ENCODE peak calls at places on chromosomes 11 and 22, in four cellular contexts. Z, X, F and S are unnamed samples.

GRCh38 chr11:69774354-69775162 is 583 bp downstream of the FGF4 start:
- DNase-seq in Z (no peak), X (no peak), F (no peak), S (peak; percentile 41)

GRCh38 chr11:20097319-20098221 is 62.7 kb downstream of the DBX1 start:
- DNase-seq in Z (peak; percentile 51), X (no peak), F (no peak), S (no peak)

GRCh38 chr11:80719292-80719646 is 1278.4 kb upstream of the TENM4 start:
- DNase-seq in Z (no peak), X (no peak), F (no peak), S (no peak)

GRCh38 chr11:8989411-8989810 is 14.4 kb downstream of the NRIP3 start:
- DNase-seq in Z (peak; percentile 20), X (no peak), F (no peak), S (no peak)

GRCh38 chr22:39153220-39153860 is 860 bp upstream of the CBX7 start:
- DNase-seq in Z (no peak), X (no peak), F (no peak), S (no peak)

GRCh38 chr11:58900479-58901420 is 38.5 kb upstream of the GLYATL1 start:
- DNase-seq in Z (peak; percentile 82), X (peak; percentile 16), F (peak; percentile 56), S (peak; percentile 25)

GRCh38 chr11:68120212-68121066 is 749 bp downstream of the CHKA start:
- DNase-seq in Z (peak; percentile 69), X (peak; percentile 32), F (peak; percentile 47), S (peak; percentile 91)

GRCh38 chr11:101202614-101203013 is 73.0 kb upstream of the PGR start:
- DNase-seq in Z (no peak), X (no peak), F (no peak), S (no peak)

GRCh38 chr11:99325807-99326206 is 305.1 kb downstream of the CNTN5 start:
- DNase-seq in Z (no peak), X (no peak), F (peak; percentile 2), S (no peak)

GRCh38 chr22:37282385-37282677 is at the start of gene CYTH4:
- DNase-seq in Z (peak; percentile 44), X (no peak), F (no peak), S (no peak)

GRCh38 chr11:74366576-74366975 is 31.7 kb downstream of the PGM2L1 start:
- DNase-seq in Z (no peak), X (no peak), F (no peak), S (no peak)

GRCh38 chr11:134560566-134561347 is 148.7 kb upstream of the B3GAT1 start:
- DNase-seq in Z (no peak), X (no peak), F (no peak), S (peak; percentile 42)

GRCh38 chr11:8839957-8840945 is 70.7 kb upstream of the AKIP1 start:
- DNase-seq in Z (no peak), X (no peak), F (peak; percentile 35), S (no peak)

GRCh38 chr22:31075961-31076360 is 5.2 kb upstream of the SMTN start:
- DNase-seq in Z (no peak), X (no peak), F (no peak), S (no peak)

GRCh38 chr11:125251956-125252355 is 87.4 kb downstream of the PKNOX2 start:
- DNase-seq in Z (no peak), X (no peak), F (no peak), S (no peak)

GRCh38 chr22:31284241-31284745 is 8.0 kb downstream of the PIK3IP1 start:
- DNase-seq in Z (no peak), X (no peak), F (peak; percentile 34), S (no peak)

GRCh38 chr22:22945195-22945594 is 57.6 kb downstream of the IGLL5 start:
- DNase-seq in Z (no peak), X (no peak), F (no peak), S (no peak)

GRCh38 chr11:72812968-72813739 is 1.1 kb upstream of the ATG16L2 start:
- DNase-seq in Z (peak; percentile 84), X (no peak), F (peak; percentile 70), S (peak; percentile 67)

GRCh38 chr11:100929377-100929776 is 200.2 kb downstream of the PGR start:
- DNase-seq in Z (no peak), X (no peak), F (no peak), S (no peak)

GRCh38 chr11:45320366-45320765 is 34.2 kb upstream of the SYT13 start:
- DNase-seq in Z (no peak), X (no peak), F (no peak), S (no peak)

GRCh38 chr11:114288139-114288538 is 8.1 kb upstream of the NNMT start:
- DNase-seq in Z (no peak), X (no peak), F (no peak), S (no peak)

GRCh38 chr11:126790550-126790981 is 210.0 kb downstream of the KIRREL3 start:
- DNase-seq in Z (peak; percentile 2), X (no peak), F (no peak), S (no peak)

GRCh38 chr11:8886332-8886731 is 24.7 kb upstream of the AKIP1 start:
- DNase-seq in Z (no peak), X (no peak), F (no peak), S (no peak)

GRCh38 chr11:92890836-92891235 is 78.6 kb upstream of the MTNR1B start:
- DNase-seq in Z (no peak), X (no peak), F (no peak), S (no peak)

GRCh38 chr22:24443668-24444067 is 16.3 kb downstream of the ADORA2A start:
- DNase-seq in Z (no peak), X (no peak), F (no peak), S (no peak)

GRCh38 chr11:27718853-27719574 is 18.8 kb upstream of the BDNF start:
- DNase-seq in Z (no peak), X (no peak), F (no peak), S (peak; percentile 79)

GRCh38 chr11:117710211-117710610 is 86.8 kb downstream of the DSCAML1 start:
- DNase-seq in Z (no peak), X (no peak), F (no peak), S (no peak)

GRCh38 chr11:102560555-102561011 is 30.0 kb upstream of the MMP7 start:
- DNase-seq in Z (no peak), X (peak; percentile 84), F (no peak), S (no peak)

DNA sequence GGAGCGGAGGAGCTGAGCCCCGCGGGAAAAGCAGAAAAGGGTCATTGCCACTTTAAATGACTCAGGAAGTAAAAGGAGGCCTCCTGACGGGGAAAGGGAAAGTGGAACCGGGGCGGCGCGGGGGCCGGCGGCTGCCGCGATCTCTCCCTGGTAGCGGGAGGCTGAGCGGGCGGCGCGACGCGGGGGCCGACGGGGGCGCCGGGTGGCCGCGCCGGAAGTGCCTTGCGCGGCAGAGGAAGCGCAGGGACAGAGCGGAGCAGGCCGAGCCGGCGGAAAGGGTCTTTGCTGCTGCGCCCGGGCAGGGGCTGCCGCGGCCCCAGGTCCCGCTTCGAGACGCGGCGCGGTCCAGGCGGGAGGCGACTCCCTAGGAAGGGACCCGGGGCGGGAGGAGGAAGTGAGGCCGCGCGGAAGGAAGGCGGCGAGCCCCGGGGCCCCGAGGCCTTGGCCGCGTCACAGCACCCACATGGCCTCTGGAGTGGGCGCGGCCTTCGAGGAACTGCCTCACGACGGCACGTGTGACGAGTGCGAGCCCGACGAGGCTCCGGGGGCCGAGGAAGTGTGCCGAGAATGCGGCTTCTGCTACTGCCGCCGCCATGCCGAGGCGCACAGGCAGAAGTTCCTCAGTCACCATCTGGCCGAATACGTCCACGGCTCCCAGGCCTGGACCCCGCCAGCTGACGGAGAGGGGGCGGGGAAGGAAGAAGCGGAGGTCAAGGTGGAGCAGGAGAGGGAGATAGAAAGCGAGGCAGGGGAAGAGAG is at the start of gene TRIM44:
- DNase-seq in Z (peak; percentile 84), X (peak; percentile 37), F (peak; percentile 59), S (peak; percentile 90)
- TF ChIP-seq NFIC in Z (peak; percentile 41), X (no peak), F (no peak), S (no peak)

GRCh38 chr22:29625090-29625825 is 21.8 kb downstream of the NF2 start:
- DNase-seq in Z (peak; percentile 68), X (no peak), F (peak; percentile 62), S (peak; percentile 49)
- TF ChIP-seq NFIC in Z (no peak), X (no peak), F (no peak), S (no peak)

GRCh38 chr11:104944080-104944479 is 24.3 kb downstream of the CASP4 start:
- DNase-seq in Z (no peak), X (no peak), F (peak; percentile 22), S (no peak)

GRCh38 chr11:104943561-104943960 is 24.8 kb downstream of the CASP4 start:
- DNase-seq in Z (no peak), X (no peak), F (peak; percentile 12), S (no peak)

GRCh38 chr11:104946907-104947306 is 21.5 kb downstream of the CASP4 start:
- DNase-seq in Z (peak; percentile 18), X (peak; percentile 27), F (peak; percentile 78), S (no peak)
- TF ChIP-seq NFIC in Z (no peak), X (no peak), F (no peak), S (no peak)

GRCh38 chr11:62669420-62670161 is 1.9 kb upstream of the UQCC3 start:
- DNase-seq in Z (peak; percentile 43), X (no peak), F (peak; percentile 47), S (no peak)
- TF ChIP-seq NFIC in Z (no peak), X (no peak), F (no peak), S (no peak)

GRCh38 chr11:113106507-113106906 is 145.3 kb downstream of the NCAM1 start:
- DNase-seq in Z (no peak), X (no peak), F (no peak), S (no peak)
- TF ChIP-seq NFIC in Z (no peak), X (no peak), F (no peak), S (peak; percentile 93)

DNA sequence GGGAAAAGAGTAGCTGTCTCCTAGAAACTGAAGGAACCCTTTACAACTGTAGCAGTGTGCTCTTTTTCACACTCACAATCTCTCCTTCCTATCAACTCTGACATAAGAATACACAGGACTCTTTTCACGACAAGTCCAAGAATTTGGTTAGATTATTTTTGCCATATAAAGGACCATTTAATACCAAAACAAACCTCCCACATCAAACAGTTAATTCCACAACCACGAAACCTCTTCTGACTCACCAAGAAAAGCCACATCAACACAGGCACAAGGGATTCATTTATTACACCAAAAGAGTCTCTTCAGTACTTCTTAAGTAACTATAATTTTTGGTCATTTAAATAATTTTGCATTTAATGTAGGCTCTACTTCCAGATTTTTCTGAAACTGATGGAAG is 222.6 kb upstream of the PITPNB start:
- DNase-seq in Z (no peak), X (no peak), F (no peak), S (no peak)
- TF ChIP-seq NFIC in Z (no peak), X (no peak), F (no peak), S (no peak)